ENCODE peak calls at places on chromosomes 11 and 22, in four cellular contexts. C is MM.1S, S is dorsolateral prefrontal cortex, N is stomach. O is an unnamed sample.

GRCh38 chr11:10294289-10294953 is 402 bp upstream of the SBF2 start:
- DNase-seq in C (no peak), S (no peak), N (no peak), O (no peak)

GRCh38 chr22:47294222-47294532 is 531.7 kb downstream of the TBC1D22A start:
- DNase-seq in C (no peak), S (peak), N (peak), O (no peak)

GRCh38 chr22:19942886-19943664 is 1.5 kb upstream of the TXNRD2 start:
- DNase-seq in C (no peak), S (no peak), N (no peak), O (no peak)

GRCh38 chr11:19670030-19670761 is 42.4 kb upstream of the NAV2 start:
- DNase-seq in C (no peak), S (no peak), N (no peak), O (no peak)

GRCh38 chr11:27485930-27486773 is 13.6 kb upstream of the LGR4 start:
- DNase-seq in C (peak), S (no peak), N (no peak), O (peak)

GRCh38 chr11:30583505-30584280 is 2.5 kb downstream of the MPPED2 start:
- DNase-seq in C (no peak), S (peak), N (no peak), O (no peak)

GRCh38 chr22:40671796-40672360 is 7.4 kb upstream of the MCHR1 start:
- DNase-seq in C (no peak), S (no peak), N (no peak), O (no peak)

GRCh38 chr22:41242396-41243117 is 1.8 kb upstream of the CHADL start:
- DNase-seq in C (no peak), S (no peak), N (no peak), O (no peak)

GRCh38 chr22:36658900-36659299 is 44.7 kb downstream of the CACNG2 start:
- DNase-seq in C (no peak), S (no peak), N (no peak), O (no peak)

GRCh38 chr22:26826431-26826935 is 169.1 kb downstream of the MIAT start:
- DNase-seq in C (no peak), S (no peak), N (no peak), O (no peak)

GRCh38 chr11:131758726-131759125 is 388.3 kb downstream of the NTM start:
- DNase-seq in C (no peak), S (no peak), N (no peak), O (no peak)

GRCh38 chr11:102986815-102987214 is 31.3 kb upstream of the MMP13 start:
- DNase-seq in C (no peak), S (no peak), N (no peak), O (no peak)

GRCh38 chr11:7672960-7673723 is at the start of gene CYB5R2:
- DNase-seq in C (no peak), S (no peak), N (peak), O (peak)

GRCh38 chr11:106961048-106961447 is 57.2 kb downstream of the GUCY1A2 start:
- DNase-seq in C (no peak), S (no peak), N (no peak), O (no peak)

DNA sequence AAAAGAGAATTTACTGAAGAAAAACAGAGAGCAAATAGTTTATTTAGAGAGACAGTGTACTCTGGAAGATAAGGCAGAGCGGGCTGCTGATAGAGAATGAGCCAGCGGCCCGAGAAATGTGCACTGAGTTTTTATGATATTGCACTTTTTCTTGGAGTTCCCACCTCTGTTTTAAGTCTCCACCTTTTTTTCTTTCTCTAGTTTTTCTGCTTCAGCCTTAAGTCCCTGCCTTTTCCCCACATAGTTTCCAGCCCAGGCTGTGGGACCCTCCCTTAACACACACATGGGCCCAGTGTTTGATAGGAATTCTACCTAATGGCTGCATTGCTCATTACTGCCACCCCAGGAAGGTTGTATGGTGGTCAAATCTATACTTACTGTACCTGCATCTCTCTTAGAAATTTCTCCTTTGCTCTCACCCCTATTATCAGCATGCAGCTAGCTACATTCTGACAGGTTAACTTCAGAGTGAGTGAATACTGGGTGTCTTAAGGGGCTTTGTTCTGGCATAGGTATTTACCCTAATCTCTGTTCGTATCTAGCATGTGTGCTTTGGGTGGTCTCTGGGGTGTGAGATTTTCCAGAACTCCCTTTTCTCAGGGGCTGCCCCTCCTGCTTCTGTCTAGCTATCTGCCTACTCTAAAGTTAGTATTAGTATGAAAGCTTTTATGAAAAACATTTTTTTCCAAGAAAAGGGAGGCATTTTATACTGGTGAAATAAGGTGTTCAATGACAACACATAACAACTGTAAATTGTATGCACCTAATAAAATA is 127.3 kb upstream of the TOP3B start:
- DNase-seq in C (no peak), S (no peak), N (no peak), O (no peak)
- TF ChIP-seq CTCF in C (peak), S (no peak), N (no peak), O (peak)

DNA sequence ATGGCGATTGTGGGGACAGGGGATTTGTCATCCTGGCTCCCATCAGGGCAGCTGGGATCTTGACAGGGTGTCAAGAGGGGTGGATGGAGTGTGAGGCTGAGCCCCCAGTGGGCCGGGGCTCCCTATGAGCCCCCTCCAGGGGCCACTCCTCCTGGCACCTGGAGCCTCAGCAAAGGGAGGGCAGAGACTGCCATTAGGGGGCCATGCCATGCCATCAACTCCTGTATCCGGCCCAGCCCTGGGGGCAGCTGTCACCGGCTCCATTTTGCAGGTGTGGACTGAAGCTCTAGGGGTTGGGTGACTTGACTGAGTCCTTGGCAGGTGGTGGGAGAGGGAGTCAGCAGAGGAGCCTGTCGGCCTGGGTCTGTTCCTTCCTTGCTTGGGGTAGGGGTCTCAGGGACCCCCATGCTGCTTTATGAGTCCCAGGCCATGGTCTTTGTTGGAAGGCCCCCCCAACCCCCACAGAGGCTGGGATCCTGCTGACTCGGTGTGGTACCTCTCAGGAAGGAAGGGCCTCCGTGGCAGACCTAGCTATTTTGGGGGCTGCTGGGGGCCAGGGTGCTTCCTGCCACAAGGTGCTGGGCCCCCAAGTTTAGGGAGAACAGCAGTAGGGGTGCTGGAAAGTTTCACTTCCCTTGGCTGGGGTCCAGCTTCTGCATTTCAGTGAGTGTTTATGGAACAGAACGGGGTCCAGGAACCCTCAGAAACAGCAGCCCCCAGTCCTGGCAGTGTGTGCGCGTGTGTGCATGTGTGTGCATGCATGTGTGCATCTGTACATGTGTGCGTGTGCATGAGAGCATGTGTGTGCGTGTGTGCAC is 1.5 kb downstream of the ACY3 start:
- DNase-seq in C (no peak), S (no peak), N (no peak), O (peak)
- H3K4me3 ChIP-seq in C (no peak), S (no peak), N (no peak), O (no peak)

DNA sequence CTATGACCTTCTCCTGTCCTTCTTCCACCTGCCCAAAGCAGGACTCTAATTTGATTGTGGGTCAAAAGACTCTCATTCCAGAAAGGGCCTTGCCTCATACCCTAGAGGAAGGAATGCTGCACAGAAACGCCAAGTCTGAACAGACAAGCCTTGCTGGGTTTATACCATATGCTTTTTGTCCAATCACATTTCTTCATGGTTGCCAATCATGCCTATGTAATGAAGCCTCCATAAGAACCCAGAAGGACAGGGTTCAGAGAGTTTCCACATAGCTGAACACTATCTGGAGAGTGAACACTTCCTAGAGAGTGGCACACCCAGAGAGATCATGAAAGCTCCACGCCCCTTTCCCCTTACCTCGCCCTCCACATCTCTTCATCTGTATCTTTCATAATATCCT is 4.8 kb upstream of the SAA2 start:
- DNase-seq in C (no peak), S (no peak), N (no peak), O (no peak)
- TF ChIP-seq CTCF in C (no peak), S (no peak), N (no peak), O (no peak)

DNA sequence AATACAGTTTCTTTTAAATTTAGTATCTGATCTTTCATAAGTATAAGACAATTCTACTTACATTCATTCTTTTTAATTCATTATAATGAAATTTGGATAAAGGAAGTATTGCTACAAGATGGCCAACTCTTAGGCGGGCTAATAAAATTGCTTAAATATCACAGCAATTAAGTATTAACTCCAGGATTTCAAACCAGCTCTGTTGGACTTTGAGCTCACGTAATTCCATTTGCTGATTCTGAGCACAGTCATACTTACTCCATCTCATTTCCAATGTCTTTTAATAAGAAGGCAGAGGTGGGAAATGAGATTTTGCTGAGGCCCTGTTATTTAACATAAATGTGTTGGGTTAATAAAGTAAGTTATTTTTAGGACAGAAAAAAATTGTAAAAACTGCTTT is 748.1 kb downstream of the KCNA4 start:
- DNase-seq in C (no peak), S (no peak), N (no peak), O (no peak)
- H3K4me3 ChIP-seq in C (no peak), S (no peak), N (no peak), O (no peak)

DNA sequence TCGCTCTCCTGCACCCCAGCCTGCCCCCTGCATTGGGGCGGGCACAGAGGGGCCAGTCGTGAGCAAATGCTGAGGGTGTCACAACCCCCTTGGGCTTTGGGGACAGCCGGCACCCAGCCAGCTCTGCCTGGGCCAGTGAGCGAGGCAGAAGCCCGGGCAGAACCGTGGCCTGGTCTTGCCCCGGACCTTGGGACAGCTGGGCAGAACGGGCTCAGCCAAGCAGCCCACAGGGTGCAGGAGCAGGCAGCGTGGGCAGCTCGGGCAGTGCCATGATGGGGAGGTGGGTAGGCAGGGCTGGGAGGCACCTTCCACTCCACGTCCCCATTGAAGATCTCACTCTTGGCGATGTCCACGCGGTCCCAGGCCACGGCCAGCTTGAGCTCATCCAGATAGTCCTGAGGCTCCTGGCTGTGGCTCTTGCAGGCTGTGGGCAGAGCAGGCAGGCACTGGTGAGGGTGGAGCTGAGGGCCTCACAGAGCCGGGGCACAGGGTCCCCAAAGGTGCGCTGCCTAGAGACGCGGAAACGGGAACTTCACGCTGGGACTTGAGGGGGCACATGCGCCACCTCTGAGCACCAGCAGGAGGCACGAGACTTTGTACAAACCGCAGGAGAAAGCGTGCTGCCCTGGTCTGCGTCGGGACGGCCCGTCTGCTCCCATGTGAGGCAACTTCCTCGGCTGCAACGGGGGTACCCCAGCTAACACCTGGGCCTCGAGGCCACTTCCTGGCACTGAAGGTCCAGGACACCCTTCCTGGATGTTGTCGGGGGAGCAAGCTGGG is 15.2 kb downstream of the TSSC4 start:
- DNase-seq in C (no peak), S (no peak), N (no peak), O (no peak)
- TF ChIP-seq CTCF in C (peak), S (no peak), N (no peak), O (peak)

GRCh38 chr22:25700996-25701815 is 40.8 kb upstream of the MYO18B start:
- DNase-seq in C (no peak), S (peak), N (no peak), O (no peak)
- H3K4me3 ChIP-seq in C (no peak), S (peak), N (no peak), O (no peak)

GRCh38 chr11:75245356-75246005 is 4.9 kb downstream of the TPBGL start:
- DNase-seq in C (no peak), S (no peak), N (peak), O (no peak)
- TF ChIP-seq CTCF in C (peak), S (no peak), N (no peak), O (no peak)

GRCh38 chr11:83924987-83925542 is 638.9 kb upstream of the CCDC90B start:
- DNase-seq in C (no peak), S (no peak), N (no peak), O (no peak)
- H3K4me3 ChIP-seq in C (no peak), S (no peak), N (no peak), O (no peak)

DNA sequence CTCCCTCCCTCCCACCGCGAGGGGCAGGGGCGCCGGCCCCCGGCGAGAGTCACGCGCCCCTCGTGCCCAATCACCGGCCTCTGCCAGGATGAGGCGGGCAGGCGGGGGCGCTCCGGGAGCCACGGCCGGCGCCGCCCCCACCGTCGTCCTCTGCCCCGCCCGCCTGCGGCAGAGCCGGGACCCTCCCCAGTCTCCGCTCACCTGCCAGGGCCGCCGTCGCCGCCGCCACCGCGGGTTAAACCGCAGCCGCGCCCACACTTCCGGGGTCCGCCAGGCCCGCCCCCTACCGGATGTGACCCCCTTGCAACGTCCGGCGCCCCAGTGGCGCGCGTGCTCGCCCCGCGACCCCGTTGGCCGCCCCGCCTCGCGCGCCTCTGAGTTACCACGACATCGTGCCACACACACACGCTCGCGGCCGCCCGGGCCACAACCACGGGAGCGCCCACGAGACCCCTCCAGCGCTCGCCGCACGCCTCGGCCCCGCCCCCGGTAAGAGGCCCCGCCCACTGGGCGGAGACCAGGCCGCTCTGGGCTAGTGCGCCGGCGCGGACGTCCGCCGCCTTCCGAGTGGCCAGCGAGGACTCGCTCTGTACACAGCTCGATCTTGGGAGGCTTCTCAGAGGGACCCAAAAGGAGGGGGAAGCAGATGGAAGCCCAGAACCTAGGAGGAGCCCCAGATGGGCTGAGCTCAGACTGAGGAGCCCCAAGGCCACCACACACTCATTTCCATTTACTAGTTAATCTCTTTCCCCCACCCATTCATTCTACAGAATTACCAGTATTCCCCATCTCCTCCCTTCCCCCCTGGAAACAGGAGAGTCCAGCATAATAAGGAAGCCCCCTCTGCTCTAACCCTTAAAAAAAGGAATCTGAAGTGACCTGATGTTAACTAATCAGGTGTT is at the start of gene VPS37C:
- DNase-seq in C (peak), S (peak), N (peak), O (peak)
- TF ChIP-seq CTCF in C (no peak), S (peak), N (peak), O (peak)